ENCODE peak calls at places on chromosomes 13 and 19, in nine cellular contexts. B is RWPE1, O is chondrocyte, V is OCI-LY7, A is Caco-2, X is AG09309, P is retinal pigment epithelial cell, F is mesothelial cell of epicardium, W is foreskin keratinocyte. J is an unnamed sample.

GRCh38 chr13:112959701-112960542 is 9.1 kb upstream of the MCF2L start:
- DNase-seq in B (no peak), O (peak), V (no peak), A (no peak), X (no peak), P (no peak), F (no peak), W (no peak), J (no peak)

GRCh38 chr13:73722120-73722519 is 412.1 kb downstream of the KLF12 start:
- DNase-seq in B (peak), O (no peak), V (peak), A (peak), X (peak), P (no peak), F (no peak), W (peak), J (peak)

GRCh38 chr19:38918526-38918925 is 6.5 kb upstream of the CCER2 start:
- DNase-seq in B (no peak), O (peak), V (no peak), A (no peak), X (no peak), P (no peak), F (no peak), W (no peak), J (no peak)

GRCh38 chr19:1853295-1854031 is 5.2 kb upstream of the REXO1 start:
- DNase-seq in B (peak), O (no peak), V (peak), A (peak), X (no peak), P (no peak), F (no peak), W (no peak), J (peak)

GRCh38 chr19:10113592-10113963 is 2.1 kb downstream of the P2RY11 start:
- DNase-seq in B (no peak), O (no peak), V (no peak), A (no peak), X (no peak), P (no peak), F (no peak), W (no peak), J (no peak)

GRCh38 chr19:5360003-5360820 is 19.6 kb upstream of the PTPRS start:
- DNase-seq in B (no peak), O (no peak), V (no peak), A (no peak), X (no peak), P (no peak), F (no peak), W (no peak), J (no peak)

GRCh38 chr19:32053366-32053765 is 292.0 kb upstream of the ZNF507 start:
- DNase-seq in B (no peak), O (no peak), V (no peak), A (no peak), X (no peak), P (no peak), F (no peak), W (no peak), J (no peak)

GRCh38 chr13:103140001-103140671 is 73.9 kb upstream of the SLC10A2 start:
- DNase-seq in B (peak), O (no peak), V (peak), A (peak), X (no peak), P (no peak), F (no peak), W (no peak), J (no peak)

GRCh38 chr13:99617474-99618255 is 116.4 kb downstream of the TM9SF2 start:
- DNase-seq in B (no peak), O (no peak), V (peak), A (peak), X (peak), P (no peak), F (peak), W (no peak), J (peak)

GRCh38 chr13:25180795-25181537 is 8.9 kb upstream of the AMER2 start:
- DNase-seq in B (no peak), O (no peak), V (peak), A (no peak), X (no peak), P (no peak), F (no peak), W (no peak), J (no peak)

GRCh38 chr13:77919351-77920294 is 992 bp upstream of the EDNRB start:
- DNase-seq in B (no peak), O (no peak), V (no peak), A (no peak), X (no peak), P (no peak), F (peak), W (no peak), J (no peak)

GRCh38 chr13:101529419-101529818 is 76.9 kb downstream of the ITGBL1 start:
- DNase-seq in B (no peak), O (no peak), V (no peak), A (no peak), X (peak), P (peak), F (no peak), W (no peak), J (peak)

GRCh38 chr19:35558400-35559280 is 4.8 kb downstream of the ATP4A start:
- DNase-seq in B (no peak), O (peak), V (no peak), A (no peak), X (no peak), P (no peak), F (no peak), W (no peak), J (no peak)

GRCh38 chr13:26022538-26023292 is 29.1 kb downstream of the SHISA2 start:
- DNase-seq in B (peak), O (no peak), V (no peak), A (peak), X (peak), P (no peak), F (no peak), W (peak), J (peak)

GRCh38 chr13:93201992-93202558 is 24.5 kb upstream of the GPC6 start:
- DNase-seq in B (no peak), O (no peak), V (no peak), A (no peak), X (no peak), P (no peak), F (no peak), W (no peak), J (no peak)

GRCh38 chr13:47033216-47033615 is 136.4 kb upstream of the HTR2A start:
- DNase-seq in B (no peak), O (no peak), V (no peak), A (no peak), X (peak), P (no peak), F (no peak), W (no peak), J (peak)

GRCh38 chr19:55113570-55114039 is 3.8 kb downstream of the PPP1R12C start:
- DNase-seq in B (peak), O (no peak), V (peak), A (peak), X (peak), P (peak), F (peak), W (no peak), J (peak)

GRCh38 chr13:48826039-48826438 is 149.7 kb upstream of the FNDC3A start:
- DNase-seq in B (no peak), O (no peak), V (no peak), A (no peak), X (no peak), P (no peak), F (no peak), W (no peak), J (no peak)
- TF ChIP-seq CTCF in B (no peak), O (no peak), V (peak), A (no peak), X (no peak), P (no peak), F (no peak), W (no peak), J (no peak)

GRCh38 chr13:70104481-70104880 is 3.1 kb upstream of the ATXN8OS start:
- DNase-seq in B (no peak), O (no peak), V (no peak), A (no peak), X (no peak), P (no peak), F (no peak), W (no peak), J (no peak)

GRCh38 chr13:70098669-70099068 is 9.0 kb upstream of the ATXN8OS start:
- DNase-seq in B (no peak), O (no peak), V (no peak), A (peak), X (no peak), P (no peak), F (no peak), W (no peak), J (no peak)
- TF ChIP-seq CTCF in B (peak), O (peak), V (peak), A (peak), X (no peak), P (peak), F (peak), W (peak), J (peak)

GRCh38 chr13:51032831-51033230 is 78.2 kb downstream of the C13orf42 start:
- DNase-seq in B (no peak), O (no peak), V (no peak), A (no peak), X (no peak), P (no peak), F (no peak), W (no peak), J (no peak)

GRCh38 chr13:51040431-51040830 is 70.6 kb downstream of the C13orf42 start:
- DNase-seq in B (no peak), O (no peak), V (no peak), A (no peak), X (no peak), P (no peak), F (no peak), W (no peak), J (no peak)

GRCh38 chr13:51033431-51034185 is 77.5 kb downstream of the C13orf42 start:
- DNase-seq in B (no peak), O (no peak), V (no peak), A (no peak), X (no peak), P (no peak), F (no peak), W (no peak), J (no peak)

GRCh38 chr13:51034906-51035305 is 76.2 kb downstream of the C13orf42 start:
- DNase-seq in B (no peak), O (no peak), V (no peak), A (peak), X (no peak), P (no peak), F (no peak), W (no peak), J (no peak)

DNA sequence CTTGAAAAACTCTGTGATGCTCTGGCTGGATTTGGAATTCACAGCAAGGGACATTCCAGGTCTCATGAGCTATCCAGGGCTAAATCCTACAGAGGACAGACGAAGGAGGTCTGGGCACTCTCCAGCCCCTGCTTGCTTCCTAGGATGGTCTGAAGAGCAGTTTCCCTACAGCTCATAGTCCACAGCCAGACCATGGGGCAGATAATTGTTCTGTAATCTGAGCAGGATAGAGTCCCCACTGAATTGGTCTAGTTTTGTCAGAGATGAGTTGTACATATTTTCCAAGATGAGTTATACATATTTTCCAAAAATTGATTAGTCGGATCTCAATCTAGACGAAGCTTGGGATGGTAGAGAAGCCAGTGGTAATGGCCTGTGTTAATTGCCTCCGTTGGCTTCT is 75.6 kb downstream of the C13orf42 start:
- DNase-seq in B (no peak), O (no peak), V (no peak), A (no peak), X (no peak), P (no peak), F (no peak), W (no peak), J (no peak)
- TF ChIP-seq CTCF in B (no peak), O (no peak), V (no peak), A (no peak), X (no peak), P (no peak), F (no peak), W (no peak), J (no peak)

GRCh38 chr13:66492479-66492878 is 737.7 kb downstream of the PCDH9 start:
- DNase-seq in B (no peak), O (no peak), V (peak), A (peak), X (no peak), P (no peak), F (no peak), W (no peak), J (no peak)
- TF ChIP-seq CTCF in B (no peak), O (peak), V (peak), A (peak), X (no peak), P (peak), F (no peak), W (peak), J (no peak)

GRCh38 chr19:17328517-17329060 is 6.1 kb downstream of the ANO8 start:
- DNase-seq in B (no peak), O (no peak), V (no peak), A (no peak), X (no peak), P (no peak), F (no peak), W (no peak), J (no peak)

GRCh38 chr19:17327068-17327653 is 7.5 kb downstream of the ANO8 start:
- DNase-seq in B (no peak), O (no peak), V (no peak), A (no peak), X (no peak), P (no peak), F (no peak), W (no peak), J (no peak)

GRCh38 chr19:17326595-17326966 is 8.1 kb downstream of the ANO8 start:
- DNase-seq in B (peak), O (no peak), V (no peak), A (no peak), X (no peak), P (no peak), F (no peak), W (no peak), J (no peak)

GRCh38 chr19:17329061-17329767 is 5.4 kb downstream of the ANO8 start:
- DNase-seq in B (no peak), O (no peak), V (no peak), A (peak), X (no peak), P (no peak), F (no peak), W (no peak), J (no peak)

DNA sequence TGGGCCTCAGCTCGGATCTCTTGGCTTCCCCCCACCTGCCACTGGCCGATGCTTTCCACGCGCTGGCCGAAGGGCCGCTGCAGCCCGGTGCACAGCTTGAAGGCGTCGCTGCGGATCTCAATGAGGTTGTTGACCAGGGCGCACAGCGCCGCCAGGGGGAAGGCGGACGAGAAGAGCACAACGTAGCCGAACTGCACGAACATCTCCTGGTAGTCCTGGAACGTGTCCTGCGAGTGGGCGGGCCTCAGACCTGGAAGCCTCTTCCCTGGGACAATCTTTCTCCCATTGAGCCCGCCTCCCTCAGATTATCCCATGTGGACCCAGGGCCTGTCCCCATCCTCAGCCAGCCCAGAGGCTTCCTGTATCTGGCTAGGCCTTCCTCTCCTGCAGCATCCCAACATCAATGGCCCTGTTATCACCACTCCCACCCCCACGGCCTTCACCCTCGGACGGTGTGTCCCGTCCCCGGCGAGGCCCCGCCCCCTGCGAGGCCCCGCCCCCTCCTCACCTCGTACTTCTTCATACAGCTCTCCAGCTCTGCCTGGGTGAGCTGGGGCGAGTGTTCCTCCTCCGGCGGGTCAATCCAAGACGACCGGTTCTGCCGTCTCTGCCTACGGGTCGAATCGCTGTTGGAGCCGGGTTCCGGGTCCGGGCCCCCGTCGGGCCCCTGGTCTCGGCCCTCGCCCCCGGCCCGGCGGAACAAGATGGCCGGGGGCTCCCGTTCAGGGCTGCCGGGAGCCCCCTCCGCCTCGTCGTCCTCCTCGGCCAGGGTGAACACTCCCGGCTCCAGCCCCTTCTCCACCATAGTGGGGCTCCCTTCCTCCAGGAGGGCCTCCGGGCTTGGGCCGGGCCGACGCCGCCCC is 6.8 kb downstream of the ANO8 start:
- DNase-seq in B (peak), O (no peak), V (no peak), A (peak), X (no peak), P (no peak), F (peak), W (peak), J (no peak)
- TF ChIP-seq CTCF in B (no peak), O (peak), V (no peak), A (peak), X (no peak), P (peak), F (peak), W (peak), J (no peak)

GRCh38 chr19:308471-309205 is 17.4 kb upstream of the PLPP2 start:
- DNase-seq in B (no peak), O (peak), V (no peak), A (no peak), X (no peak), P (no peak), F (no peak), W (no peak), J (no peak)
- TF ChIP-seq CTCF in B (no peak), O (no peak), V (no peak), A (no peak), X (no peak), P (no peak), F (no peak), W (no peak), J (no peak)

GRCh38 chr13:45466359-45466758 is 1.6 kb downstream of the COG3 start:
- DNase-seq in B (no peak), O (no peak), V (no peak), A (no peak), X (no peak), P (no peak), F (no peak), W (no peak), J (no peak)

GRCh38 chr13:45464687-45465453 is at the start of gene COG3:
- DNase-seq in B (peak), O (peak), V (peak), A (peak), X (peak), P (peak), F (peak), W (peak), J (peak)

GRCh38 chr13:45468676-45469075 is 3.9 kb downstream of the COG3 start:
- DNase-seq in B (no peak), O (no peak), V (peak), A (no peak), X (no peak), P (no peak), F (no peak), W (no peak), J (no peak)

DNA sequence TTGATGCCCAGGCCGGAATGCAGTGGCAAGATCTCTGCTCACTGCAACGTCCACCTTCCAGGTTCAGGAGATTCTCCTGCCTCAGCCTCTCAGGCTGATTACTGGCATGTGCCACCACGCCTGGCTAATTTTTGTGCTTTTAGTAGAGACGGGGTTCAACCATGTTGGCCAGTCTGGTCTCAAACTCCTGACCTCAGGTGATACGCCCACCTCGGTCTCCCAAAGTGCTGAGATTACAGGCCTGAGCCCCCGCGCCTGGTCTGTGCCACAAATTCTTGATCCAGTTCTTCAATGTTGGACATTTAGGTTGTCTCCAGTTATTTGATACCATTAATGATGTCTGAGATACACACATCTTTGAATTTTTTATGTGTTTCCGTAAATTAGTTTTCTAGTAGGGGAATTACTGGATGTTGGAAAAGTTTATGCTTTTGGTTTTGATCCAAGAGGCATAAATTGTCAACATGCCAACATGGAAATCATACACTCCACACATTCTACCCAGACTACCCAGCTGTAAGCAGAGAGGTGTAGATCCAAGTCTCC is 525 bp upstream of the COG3 start:
- DNase-seq in B (no peak), O (no peak), V (no peak), A (no peak), X (no peak), P (no peak), F (no peak), W (no peak), J (no peak)
- TF ChIP-seq CTCF in B (peak), O (no peak), V (peak), A (no peak), X (peak), P (peak), F (no peak), W (no peak), J (peak)

GRCh38 chr13:89923052-89923451 is 1424.4 kb upstream of the MIR17HG start:
- DNase-seq in B (no peak), O (no peak), V (no peak), A (no peak), X (no peak), P (no peak), F (no peak), W (no peak), J (no peak)

GRCh38 chr13:89920461-89920860 is 1427.0 kb upstream of the MIR17HG start:
- DNase-seq in B (no peak), O (no peak), V (no peak), A (no peak), X (no peak), P (no peak), F (no peak), W (no peak), J (no peak)

GRCh38 chr13:89923731-89924130 is 1423.8 kb upstream of the MIR17HG start:
- DNase-seq in B (peak), O (no peak), V (no peak), A (no peak), X (no peak), P (peak), F (no peak), W (no peak), J (no peak)

GRCh38 chr13:89930861-89931260 is 1416.6 kb upstream of the MIR17HG start:
- DNase-seq in B (no peak), O (no peak), V (no peak), A (peak), X (no peak), P (no peak), F (no peak), W (no peak), J (no peak)

GRCh38 chr13:89925107-89925506 is 1422.4 kb upstream of the MIR17HG start:
- DNase-seq in B (peak), O (no peak), V (no peak), A (peak), X (no peak), P (no peak), F (no peak), W (no peak), J (peak)
- TF ChIP-seq CTCF in B (peak), O (peak), V (peak), A (peak), X (no peak), P (peak), F (no peak), W (peak), J (peak)

GRCh38 chr19:53156888-53157287 is 2.0 kb downstream of the ZNF347 start:
- DNase-seq in B (no peak), O (no peak), V (no peak), A (no peak), X (no peak), P (no peak), F (no peak), W (no peak), J (no peak)

GRCh38 chr19:53158119-53158656 is 665 bp downstream of the ZNF347 start:
- DNase-seq in B (peak), O (no peak), V (peak), A (no peak), X (no peak), P (peak), F (peak), W (no peak), J (no peak)

GRCh38 chr19:53157601-53158000 is 1.3 kb downstream of the ZNF347 start:
- DNase-seq in B (no peak), O (no peak), V (no peak), A (no peak), X (no peak), P (no peak), F (no peak), W (no peak), J (no peak)

GRCh38 chr19:53160350-53160749 is 1.5 kb upstream of the ZNF347 start:
- DNase-seq in B (no peak), O (no peak), V (no peak), A (no peak), X (no peak), P (no peak), F (no peak), W (no peak), J (no peak)

GRCh38 chr19:53161123-53161522 is 2.3 kb upstream of the ZNF347 start:
- DNase-seq in B (no peak), O (no peak), V (no peak), A (no peak), X (no peak), P (no peak), F (no peak), W (no peak), J (no peak)
- TF ChIP-seq CTCF in B (no peak), O (no peak), V (no peak), A (no peak), X (no peak), P (no peak), F (no peak), W (no peak), J (no peak)

GRCh38 chr13:39959497-39959896 is 304.0 kb downstream of the COG6 start:
- DNase-seq in B (no peak), O (no peak), V (no peak), A (no peak), X (no peak), P (no peak), F (no peak), W (no peak), J (no peak)
- TF ChIP-seq CTCF in B (no peak), O (no peak), V (no peak), A (no peak), X (no peak), P (no peak), F (no peak), W (no peak), J (no peak)

J was measured in astrocyte of the cerebellum.